ENCODE peak calls at places on chromosomes 5 and 9, in five cellular contexts. S, N, C, R and X are unnamed samples. For H3K27me3 and H3K4me1, the result is how much of the 10 kb centered on the place peaks cover.

GRCh38 chr9:75906531-75906930 is 16.1 kb downstream of the PCSK5 start:
- DNase-seq in C (no peak), N (no peak), S (no peak), R (no peak), X (no peak)

GRCh38 chr9:132020845-132021510 is 58.7 kb downstream of the MED27 start:
- DNase-seq in C (no peak), R (no peak), N (no peak), S (no peak), X (no peak)

GRCh38 chr9:90053027-90053426 is 448.2 kb downstream of the GADD45G start:
- DNase-seq in R (no peak), N (no peak), C (no peak), S (no peak), X (no peak)

GRCh38 chr5:130141689-130142320 is 237.5 kb downstream of the CHSY3 start:
- DNase-seq in C (peak), R (peak), N (peak), S (no peak), X (no peak)

GRCh38 chr5:39370555-39371366 is 6.5 kb upstream of the C9 start:
- DNase-seq in C (no peak), N (no peak), R (peak), S (no peak), X (no peak)

GRCh38 chr9:134641173-134641985 is at the start of gene COL5A1:
- DNase-seq in C (peak), R (peak), S (peak), N (peak), X (peak)

GRCh38 chr5:154793599-154794524 is 38.7 kb downstream of the LARP1 start:
- DNase-seq in R (no peak), S (no peak), C (no peak), N (no peak), X (no peak)

GRCh38 chr9:69542942-69543704 is 129.0 kb downstream of the APBA1 start:
- DNase-seq in R (peak), C (no peak), N (no peak), S (no peak), X (no peak)

GRCh38 chr9:19473605-19474004 is 64.8 kb downstream of the ACER2 start:
- DNase-seq in S (no peak), C (no peak), R (no peak), N (no peak), X (no peak)

GRCh38 chr9:103755441-103755840 is 338.7 kb upstream of the SMC2 start:
- DNase-seq in N (no peak), C (no peak), S (no peak), R (no peak), X (no peak)

GRCh38 chr9:129697956-129698757 is 32.7 kb downstream of the PRRX2 start:
- DNase-seq in S (no peak), N (peak), R (peak), C (peak), X (no peak)

GRCh38 chr9:15635752-15636151 is 82.9 kb downstream of the CCDC171 start:
- DNase-seq in R (no peak), C (no peak), N (no peak), S (no peak), X (no peak)

GRCh38 chr5:98839469-98840383 is 66.3 kb downstream of the RGMB start:
- DNase-seq in C (no peak), S (no peak), N (no peak), R (peak), X (no peak)

GRCh38 chr5:142817961-142818431 is 47.8 kb downstream of the ARHGAP26 start:
- DNase-seq in N (no peak), S (no peak), R (peak), C (no peak), X (peak)

GRCh38 chr9:76415731-76416130 is 21.5 kb upstream of the RFK start:
- DNase-seq in R (no peak), S (no peak), C (no peak), N (no peak), X (no peak)

GRCh38 chr5:152271420-152271819 is 133.7 kb downstream of the NMUR2 start:
- DNase-seq in C (peak), R (peak), S (no peak), N (no peak), X (no peak)

GRCh38 chr5:125870271-125870670 is 552.9 kb upstream of the GRAMD2B start:
- DNase-seq in S (no peak), C (no peak), N (no peak), R (peak), X (no peak)

GRCh38 chr5:143401846-143402463 is 1.5 kb downstream of the NR3C1 start:
- DNase-seq in N (no peak), S (no peak), R (peak), C (no peak), X (no peak)

GRCh38 chr5:103721183-103721582 is 158.6 kb upstream of the NUDT12 start:
- DNase-seq in R (no peak), N (no peak), C (no peak), S (no peak), X (no peak)

GRCh38 chr5:17694922-17695321 is 60.7 kb downstream of the TAF11L14 start:
- DNase-seq in R (no peak), N (no peak), S (no peak), C (no peak), X (no peak)

GRCh38 chr5:126519637-126520592 is 75.1 kb downstream of the ALDH7A1 start:
- DNase-seq in S (no peak), N (peak), R (peak), C (no peak), X (no peak)

GRCh38 chr5:318931-319601 is 2.4 kb upstream of the AHRR start:
- DNase-seq in S (no peak), C (no peak), N (no peak), R (no peak), X (no peak)

GRCh38 chr5:141326088-141326854 is 4.0 kb upstream of the PCDHGA1 start:
- DNase-seq in N (peak), S (peak), C (peak), R (peak), X (peak)

GRCh38 chr5:91983869-91984268 is 600.8 kb upstream of the ARRDC3 start:
- DNase-seq in S (no peak), R (no peak), C (no peak), N (no peak), X (no peak)

DNA sequence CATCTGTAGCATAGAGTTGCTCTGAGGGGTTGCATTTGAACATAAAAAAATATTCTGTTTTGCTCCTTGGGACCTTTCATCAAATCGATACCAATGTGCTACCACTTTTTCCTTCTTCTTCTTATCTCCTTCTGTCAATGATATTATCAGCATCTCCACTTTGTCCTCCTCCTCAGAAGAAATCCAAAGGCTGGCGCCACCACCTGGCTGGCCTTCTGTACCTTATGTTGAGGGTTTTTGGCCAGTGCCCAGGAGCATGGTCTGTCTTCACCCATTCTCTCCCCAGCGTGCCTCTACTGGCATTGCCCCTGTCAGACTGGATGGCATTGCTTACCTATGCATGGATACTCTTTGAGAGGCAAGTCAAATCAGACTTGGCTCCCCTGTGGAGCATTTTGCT is 167.2 kb downstream of the CFAP90 start:
- DNase-seq in N (no peak), S (no peak), R (no peak), C (no peak), X (no peak)
- H3K27me3 ChIP-seq in N (under half), S (under half), R (under half), C (under half), X (under half)

GRCh38 chr5:73382412-73382795 is 66.2 kb downstream of the FOXD1 start:
- DNase-seq in R (no peak), C (no peak), S (no peak), N (no peak), X (no peak)
- H3K4me3 ChIP-seq in R (no peak), C (peak), S (no peak), N (no peak), X (peak)

DNA sequence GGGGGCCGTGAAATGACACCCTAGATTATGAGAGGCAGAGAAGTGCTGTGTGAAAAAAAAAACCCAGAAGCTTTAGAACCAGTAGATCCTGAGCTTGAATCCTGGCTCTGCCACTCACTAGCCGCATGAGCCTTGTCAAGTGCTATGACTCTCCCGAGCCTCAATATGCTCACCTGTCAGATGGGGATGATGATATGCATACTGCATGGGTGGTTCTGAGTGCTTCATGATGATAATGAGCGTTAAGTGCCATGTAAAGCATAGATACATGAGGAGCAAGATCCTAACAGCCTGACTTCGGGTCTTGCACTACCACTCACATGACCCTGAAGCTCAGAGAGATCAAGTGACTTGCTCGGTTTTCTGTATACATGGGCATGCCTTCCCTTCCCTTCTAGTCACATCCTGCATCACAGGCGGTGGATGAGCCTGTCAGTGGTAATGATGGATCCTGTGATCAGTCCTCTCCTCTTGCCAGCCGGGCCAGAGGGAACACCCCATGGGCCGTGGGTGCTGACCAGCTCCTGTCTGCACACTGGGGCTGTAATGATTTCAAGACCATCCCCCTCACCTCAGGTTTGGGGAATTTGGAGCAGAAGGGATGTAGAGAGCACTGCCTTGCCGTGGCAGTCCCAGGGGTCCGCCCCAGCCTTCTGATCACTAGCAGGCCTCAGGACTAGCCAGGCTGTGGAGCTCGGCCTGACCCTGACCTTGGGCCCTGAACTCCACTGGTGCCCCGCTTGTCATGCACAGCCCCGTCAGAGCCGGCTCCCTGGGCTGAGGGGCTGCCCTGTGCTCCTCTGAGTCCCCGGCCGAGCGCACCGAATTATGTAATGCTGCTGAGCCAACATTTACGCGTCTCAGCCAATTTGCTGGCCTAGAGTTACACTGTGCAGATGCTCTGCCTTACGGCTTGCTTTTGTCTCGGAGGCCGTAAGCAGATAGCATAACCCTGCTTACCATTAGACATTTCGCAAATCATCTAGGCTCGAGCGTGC is 155.5 kb downstream of the MACROH2A1 start:
- DNase-seq in N (peak), C (no peak), R (no peak), S (no peak), X (no peak)
- H3K4me1 ChIP-seq in N (under half), C (under half), R (half or more), S (under half), X (under half)

GRCh38 chr5:73378070-73378469 is 70.5 kb downstream of the FOXD1 start:
- DNase-seq in R (no peak), C (no peak), S (no peak), N (no peak), X (no peak)

GRCh38 chr5:73374520-73375235 is 73.9 kb downstream of the FOXD1 start:
- DNase-seq in N (no peak), S (no peak), R (peak), C (no peak), X (no peak)

GRCh38 chr5:73375949-73376348 is 72.6 kb downstream of the FOXD1 start:
- DNase-seq in N (no peak), C (no peak), S (no peak), R (no peak), X (no peak)

GRCh38 chr5:73378765-73379164 is 69.8 kb downstream of the FOXD1 start:
- DNase-seq in S (no peak), C (no peak), R (no peak), N (no peak), X (no peak)

GRCh38 chr5:73376618-73377170 is 71.9 kb downstream of the FOXD1 start:
- DNase-seq in N (no peak), S (no peak), C (no peak), R (peak), X (no peak)
- H3K27me3 ChIP-seq in N (under half), S (under half), C (half or more), R (under half), X (half or more)

DNA sequence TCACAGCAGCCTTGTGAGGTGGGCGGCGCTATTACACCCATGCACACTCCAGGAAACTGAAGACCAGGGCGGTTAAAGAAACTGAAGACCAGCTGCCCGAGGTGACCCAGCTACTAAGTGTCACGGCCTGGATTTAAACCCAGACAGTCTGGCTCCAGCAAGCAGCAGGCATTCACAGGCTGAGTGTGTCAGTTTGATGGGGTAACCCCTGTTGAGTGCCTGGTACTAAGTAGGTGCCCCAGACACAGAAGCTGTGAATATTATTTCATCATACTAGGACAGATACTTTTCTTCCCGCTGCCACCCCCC is 7.3 kb downstream of the ENG start:
- DNase-seq in R (peak), N (peak), S (no peak), C (no peak), X (no peak)
- H3K4me3 ChIP-seq in R (no peak), N (no peak), S (no peak), C (peak), X (peak)

DNA sequence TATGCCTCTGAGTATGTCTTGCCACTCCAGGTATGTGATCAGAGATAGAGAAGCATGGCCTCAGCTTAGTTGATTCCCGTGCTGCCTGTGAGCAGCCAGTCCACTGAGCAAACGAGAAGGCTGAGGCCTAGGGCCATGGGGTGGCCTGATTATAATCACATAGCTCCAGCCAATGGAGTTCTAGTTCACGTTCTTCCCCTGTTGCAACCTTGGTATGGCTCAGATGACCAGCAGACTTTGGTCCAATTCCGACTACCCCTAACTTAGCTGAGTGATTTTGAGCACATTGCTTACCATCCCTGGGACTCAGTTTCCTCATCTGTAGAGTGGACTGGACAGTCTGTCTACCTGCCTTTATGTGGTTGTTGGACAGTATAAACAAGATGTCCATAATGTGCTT is 68.4 kb downstream of the PPARGC1B start:
- DNase-seq in N (no peak), S (no peak), C (no peak), R (no peak), X (no peak)
- H3K4me1 ChIP-seq in N (under half), S (under half), C (half or more), R (under half), X (under half)